ENCODE peak calls at places on chromosomes 6 and 20, in ten cellular contexts. L is left lung; F is CD8-positive, alpha-beta T cell; J is lung; V is thoracic aorta; P is aorta; G is suprapubic skin; R is body of pancreas; W is adipocyte; H is fibroblast of lung. Y is an unnamed sample.

GRCh38 chr6:149454405-149454848 is 30.4 kb downstream of the ZC3H12D start:
- DNase-seq in F (no peak), W (peak; percentile 90), R (peak; percentile 100), V (peak; percentile 83), H (peak; percentile 98), P (peak; percentile 97), G (peak; percentile 92), J (peak; percentile 95), L (peak; percentile 92), Y (no peak)

GRCh38 chr6:106913111-106913510 is 61.4 kb downstream of the CD24 start:
- DNase-seq in J (no peak), H (no peak), F (no peak), W (no peak), V (no peak), G (no peak), P (no peak), R (no peak), L (no peak), Y (no peak)

GRCh38 chr20:49006446-49006980 is 39.6 kb upstream of the CSE1L start:
- DNase-seq in R (peak; percentile 33), V (no peak), P (no peak), W (no peak), F (no peak), H (no peak), G (no peak), J (no peak), L (no peak), Y (no peak)

GRCh38 chr20:45359406-45360148 is 3.4 kb upstream of the SYS1 start:
- DNase-seq in H (peak; percentile 67), P (no peak), F (no peak), L (no peak), W (peak; percentile 25), G (peak; percentile 37), V (no peak), J (no peak), R (peak; percentile 54), Y (no peak)

GRCh38 chr6:110043366-110043994 is 65.4 kb downstream of the GPR6 start:
- DNase-seq in P (no peak), V (no peak), H (no peak), R (no peak), J (peak; percentile 27), G (no peak), L (no peak), F (no peak), W (no peak), Y (no peak)

GRCh38 chr6:43378631-43379030 is 9.2 kb upstream of the ZNF318 start:
- DNase-seq in R (no peak), V (no peak), H (no peak), J (no peak), P (no peak), G (no peak), F (no peak), W (no peak), L (no peak), Y (no peak)

GRCh38 chr20:41654884-41655283 is 36.7 kb upstream of the CHD6 start:
- DNase-seq in J (no peak), H (peak; percentile 9), V (no peak), R (no peak), L (no peak), W (peak; percentile 15), P (no peak), G (no peak), F (no peak), Y (no peak)

GRCh38 chr6:128079026-128079425 is 178.2 kb upstream of the THEMIS start:
- DNase-seq in L (no peak), P (no peak), F (no peak), R (no peak), V (no peak), G (no peak), J (no peak), W (no peak), H (no peak), Y (no peak)

DNA sequence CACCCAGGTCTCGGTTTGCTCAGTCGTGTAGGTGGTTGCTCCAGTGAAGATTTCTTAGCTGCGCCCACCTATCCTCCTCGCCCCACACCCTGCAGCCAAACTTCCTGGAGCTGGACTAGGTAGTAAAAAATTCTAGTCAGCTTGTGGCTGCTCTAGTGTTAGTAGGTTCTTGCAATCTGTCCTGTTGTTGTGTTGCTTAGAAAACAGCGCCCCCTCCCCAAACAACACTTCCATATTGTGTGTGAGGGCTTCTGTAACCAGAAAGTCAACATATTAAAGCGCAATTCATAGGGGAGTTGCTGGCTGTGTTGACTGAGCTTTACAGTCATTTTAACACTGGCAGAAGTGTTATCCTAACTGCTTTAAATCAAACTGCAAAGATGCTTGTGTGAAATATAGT is 122.4 kb downstream of the ARID1B start:
- DNase-seq in L (no peak), V (no peak), H (no peak), J (no peak), R (no peak), F (no peak), G (no peak), P (no peak), W (no peak), Y (no peak)
- H3K4me1 ChIP-seq in L (no peaks in the 10 kb centered on the region), V (peaks cover 2% of the 10 kb centered on the region), H (no peaks in the 10 kb centered on the region), J (peaks cover 9% of the 10 kb centered on the region), R (peaks cover 15% of the 10 kb centered on the region), F (peaks cover 28% of the 10 kb centered on the region), G (peaks cover 6% of the 10 kb centered on the region), P (peaks cover 4% of the 10 kb centered on the region), W (no peaks in the 10 kb centered on the region), Y (peaks cover 34% of the 10 kb centered on the region)

DNA sequence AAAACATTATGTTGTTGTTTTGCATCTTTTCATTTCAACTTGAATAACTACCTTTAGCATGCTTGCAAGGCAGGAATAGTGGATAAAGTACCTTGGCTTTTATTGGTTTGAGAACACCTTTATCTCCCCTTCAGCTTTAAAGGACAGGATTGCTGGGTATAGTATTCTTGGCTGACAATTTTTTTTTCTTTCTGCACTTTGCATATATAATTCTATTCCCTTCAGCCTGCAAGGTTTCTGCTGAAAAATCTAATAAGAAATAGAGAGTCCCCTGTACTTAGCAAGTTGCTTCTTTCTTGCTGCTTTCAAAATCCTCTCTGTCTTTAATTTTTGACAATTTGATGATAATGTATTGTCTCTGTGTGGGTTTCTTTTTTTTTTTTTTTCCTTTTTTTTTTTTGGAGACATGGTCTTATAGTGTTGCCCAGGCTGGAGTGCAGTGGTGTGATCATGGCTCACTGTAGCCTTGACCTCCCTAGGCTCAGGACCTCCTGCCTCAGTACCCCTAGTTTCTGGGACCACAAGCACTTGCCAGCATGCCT is 47.1 kb downstream of the SMAP1 start:
- DNase-seq in G (no peak), V (no peak), L (no peak), F (no peak), P (no peak), W (no peak), R (no peak), H (no peak), J (no peak), Y (no peak)
- H3K9me3 ChIP-seq in G (peaks cover 9% of the 10 kb centered on the region), V (peaks cover 16% of the 10 kb centered on the region), L (no peaks in the 10 kb centered on the region), F (peaks cover 8% of the 10 kb centered on the region), P (peaks cover 3% of the 10 kb centered on the region), W (peaks cover 17% of the 10 kb centered on the region), R (no peaks in the 10 kb centered on the region), H (no peaks in the 10 kb centered on the region), J (no peaks in the 10 kb centered on the region), Y (no peaks in the 10 kb centered on the region)

DNA sequence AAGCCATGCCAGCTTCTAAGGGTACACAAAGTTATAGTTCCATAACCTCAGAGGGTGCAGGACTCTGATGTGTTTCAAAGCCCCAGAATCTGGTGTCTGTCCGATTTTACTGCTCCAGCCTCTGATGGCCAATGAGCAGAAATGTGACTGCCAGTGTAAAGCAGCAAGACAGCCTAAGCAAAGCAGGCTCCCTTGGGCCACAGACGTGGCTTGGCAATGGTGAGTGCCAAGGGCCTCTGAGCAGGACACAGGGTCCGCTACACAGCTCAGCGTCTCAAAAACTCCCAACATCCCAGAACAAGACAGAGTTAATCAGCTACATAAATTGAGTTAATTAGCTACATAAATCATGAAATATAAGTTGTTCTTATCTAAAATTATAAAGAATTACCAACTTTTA is 69.2 kb downstream of the PCSK2 start:
- DNase-seq in P (no peak), W (no peak), G (no peak), H (no peak), L (no peak), R (no peak), V (no peak), F (no peak), J (no peak), Y (no peak)
- H3K4me1 ChIP-seq in P (no peaks in the 10 kb centered on the region), W (no peaks in the 10 kb centered on the region), G (no peaks in the 10 kb centered on the region), H (no peaks in the 10 kb centered on the region), L (no peaks in the 10 kb centered on the region), R (no peaks in the 10 kb centered on the region), V (no peaks in the 10 kb centered on the region), F (no peaks in the 10 kb centered on the region), J (no peaks in the 10 kb centered on the region), Y (no peaks in the 10 kb centered on the region)

GRCh38 chr6:147540075-147540474 is 31.6 kb downstream of the SAMD5 start:
- DNase-seq in V (no peak), W (no peak), R (no peak), L (no peak), F (no peak), H (no peak), J (no peak), P (no peak), G (no peak), Y (no peak)
- H3K9me3 ChIP-seq in V (no peaks in the 10 kb centered on the region), W (no peaks in the 10 kb centered on the region), R (no peaks in the 10 kb centered on the region), L (no peaks in the 10 kb centered on the region), F (no peaks in the 10 kb centered on the region), H (no peaks in the 10 kb centered on the region), J (peaks cover 6% of the 10 kb centered on the region), P (no peaks in the 10 kb centered on the region), G (no peaks in the 10 kb centered on the region), Y (no peaks in the 10 kb centered on the region)

GRCh38 chr20:46423342-46423741 is 16.9 kb upstream of the ELMO2 start:
- DNase-seq in H (no peak), L (no peak), P (no peak), V (no peak), R (no peak), F (no peak), J (no peak), W (no peak), G (no peak), Y (no peak)
- H3K4me1 ChIP-seq in H (no peaks in the 10 kb centered on the region), L (no peaks in the 10 kb centered on the region), P (no peaks in the 10 kb centered on the region), V (no peaks in the 10 kb centered on the region), R (no peaks in the 10 kb centered on the region), F (no peaks in the 10 kb centered on the region), J (no peaks in the 10 kb centered on the region), W (peaks cover 8% of the 10 kb centered on the region), G (no peaks in the 10 kb centered on the region), Y (no peaks in the 10 kb centered on the region)

GRCh38 chr6:117761610-117762009 is 86.3 kb downstream of the NUS1 start:
- DNase-seq in P (no peak), F (no peak), V (no peak), G (no peak), W (no peak), R (no peak), H (no peak), J (no peak), L (no peak), Y (no peak)
- H3K9me3 ChIP-seq in P (peaks cover 3% of the 10 kb centered on the region), F (no peaks in the 10 kb centered on the region), V (no peaks in the 10 kb centered on the region), G (peaks cover 27% of the 10 kb centered on the region), W (peaks cover 16% of the 10 kb centered on the region), R (no peaks in the 10 kb centered on the region), H (no peaks in the 10 kb centered on the region), J (peaks cover 20% of the 10 kb centered on the region), L (no peaks in the 10 kb centered on the region), Y (no peaks in the 10 kb centered on the region)

Y was measured in CD4-positive, alpha-beta memory T cell.